ENCODE peak calls at places on chromosomes 6 and 20, in nine cellular contexts. One of them, this sample, is unnamed. For H3K36me3, the result is how much of the 10 kb centered on the place peaks cover.

GRCh38 chr20:37468886-37469285 is 52.2 kb upstream of the NNAT start:
- DNase-seq in GM12878: no peak
- DNase-seq in endodermal cell: peak
- DNase-seq in sigmoid colon: no peak
- DNase-seq in adrenal gland: no peak
- DNase-seq in mesenchymal stem cell: no peak
- DNase-seq in upper lobe of right lung: no peak
- DNase-seq in ascending aorta: peak
- DNase-seq in neuronal stem cell: no peak
- DNase-seq in this sample: no peak

GRCh38 chr6:75235271-75235670 is 8.3 kb downstream of the COX7A2 start:
- DNase-seq in upper lobe of right lung: no peak
- DNase-seq in endodermal cell: no peak
- DNase-seq in adrenal gland: no peak
- DNase-seq in ascending aorta: no peak
- DNase-seq in mesenchymal stem cell: no peak
- DNase-seq in GM12878: no peak
- DNase-seq in neuronal stem cell: no peak
- DNase-seq in sigmoid colon: no peak
- DNase-seq in this sample: no peak

GRCh38 chr6:15063253-15063853 is 182.5 kb upstream of the JARID2 start:
- DNase-seq in ascending aorta: peak
- DNase-seq in GM12878: no peak
- DNase-seq in mesenchymal stem cell: peak
- DNase-seq in neuronal stem cell: no peak
- DNase-seq in sigmoid colon: no peak
- DNase-seq in adrenal gland: peak
- DNase-seq in endodermal cell: no peak
- DNase-seq in upper lobe of right lung: peak
- DNase-seq in this sample: no peak

GRCh38 chr20:34129518-34130162 is 17.6 kb upstream of the EIF2S2 start:
- DNase-seq in endodermal cell: peak
- DNase-seq in neuronal stem cell: peak
- DNase-seq in upper lobe of right lung: no peak
- DNase-seq in mesenchymal stem cell: peak
- DNase-seq in GM12878: peak
- DNase-seq in ascending aorta: peak
- DNase-seq in sigmoid colon: peak
- DNase-seq in adrenal gland: peak
- DNase-seq in this sample: no peak

GRCh38 chr6:128124713-128125112 is 223.9 kb upstream of the THEMIS start:
- DNase-seq in ascending aorta: no peak
- DNase-seq in endodermal cell: no peak
- DNase-seq in adrenal gland: peak
- DNase-seq in mesenchymal stem cell: peak
- DNase-seq in upper lobe of right lung: no peak
- DNase-seq in sigmoid colon: no peak
- DNase-seq in neuronal stem cell: no peak
- DNase-seq in GM12878: no peak
- DNase-seq in this sample: peak

GRCh38 chr6:169971951-169972651 is 220.7 kb downstream of the ERMARD start:
- DNase-seq in adrenal gland: no peak
- DNase-seq in sigmoid colon: peak
- DNase-seq in upper lobe of right lung: peak
- DNase-seq in neuronal stem cell: no peak
- DNase-seq in endodermal cell: peak
- DNase-seq in ascending aorta: no peak
- DNase-seq in mesenchymal stem cell: no peak
- DNase-seq in GM12878: no peak
- DNase-seq in this sample: no peak

GRCh38 chr6:15255481-15256414 is 9.9 kb downstream of the JARID2 start:
- DNase-seq in mesenchymal stem cell: no peak
- DNase-seq in adrenal gland: no peak
- DNase-seq in neuronal stem cell: no peak
- DNase-seq in endodermal cell: no peak
- DNase-seq in sigmoid colon: no peak
- DNase-seq in upper lobe of right lung: no peak
- DNase-seq in GM12878: peak
- DNase-seq in ascending aorta: no peak
- DNase-seq in this sample: no peak

GRCh38 chr6:150250826-150251225 is 108.0 kb downstream of the PPP1R14C start:
- DNase-seq in endodermal cell: peak
- DNase-seq in adrenal gland: no peak
- DNase-seq in neuronal stem cell: no peak
- DNase-seq in sigmoid colon: no peak
- DNase-seq in GM12878: no peak
- DNase-seq in upper lobe of right lung: no peak
- DNase-seq in mesenchymal stem cell: no peak
- DNase-seq in ascending aorta: no peak
- DNase-seq in this sample: no peak

GRCh38 chr6:129667621-129668020 is 42.4 kb downstream of the ARHGAP18 start:
- DNase-seq in mesenchymal stem cell: no peak
- DNase-seq in ascending aorta: no peak
- DNase-seq in adrenal gland: peak
- DNase-seq in sigmoid colon: no peak
- DNase-seq in GM12878: no peak
- DNase-seq in upper lobe of right lung: no peak
- DNase-seq in endodermal cell: no peak
- DNase-seq in neuronal stem cell: no peak
- DNase-seq in this sample: no peak

DNA sequence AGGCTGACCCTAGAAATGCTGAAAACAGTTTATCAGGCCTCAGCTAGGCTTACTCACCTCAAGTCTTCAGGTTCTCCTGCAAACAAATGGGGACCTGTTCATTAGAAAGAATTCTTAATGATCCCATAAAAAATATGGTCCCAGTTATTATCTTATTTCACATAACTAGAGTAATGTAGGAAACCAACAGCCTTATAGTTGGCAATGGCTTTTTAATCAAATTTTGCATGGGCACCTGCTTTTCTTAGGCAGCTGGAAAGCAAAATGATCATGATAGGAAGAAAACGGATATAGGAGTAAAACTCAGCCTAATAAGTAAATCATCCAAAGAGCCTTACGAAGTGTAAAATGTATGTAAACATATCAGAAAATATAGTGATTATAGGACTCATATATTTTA is 1.3 kb downstream of the NRSN1 start:
- DNase-seq in mesenchymal stem cell: no peak
- DNase-seq in ascending aorta: no peak
- DNase-seq in GM12878: no peak
- DNase-seq in adrenal gland: no peak
- DNase-seq in upper lobe of right lung: no peak
- DNase-seq in neuronal stem cell: no peak
- DNase-seq in sigmoid colon: no peak
- DNase-seq in endodermal cell: no peak
- DNase-seq in this sample: no peak
- H3K36me3 ChIP-seq in mesenchymal stem cell: under half
- H3K36me3 ChIP-seq in ascending aorta: under half
- H3K36me3 ChIP-seq in GM12878: under half
- H3K36me3 ChIP-seq in adrenal gland: under half
- H3K36me3 ChIP-seq in upper lobe of right lung: under half
- H3K36me3 ChIP-seq in neuronal stem cell: under half
- H3K36me3 ChIP-seq in sigmoid colon: under half
- H3K36me3 ChIP-seq in endodermal cell: under half
- H3K36me3 ChIP-seq in this sample: under half

GRCh38 chr20:56914532-56914931 is 285.4 kb downstream of the TFAP2C start:
- DNase-seq in GM12878: no peak
- DNase-seq in mesenchymal stem cell: no peak
- DNase-seq in neuronal stem cell: no peak
- DNase-seq in ascending aorta: no peak
- DNase-seq in endodermal cell: no peak
- DNase-seq in upper lobe of right lung: no peak
- DNase-seq in adrenal gland: no peak
- DNase-seq in sigmoid colon: no peak
- DNase-seq in this sample: no peak

GRCh38 chr20:56911946-56912345 is 282.8 kb downstream of the TFAP2C start:
- DNase-seq in mesenchymal stem cell: no peak
- DNase-seq in upper lobe of right lung: no peak
- DNase-seq in ascending aorta: no peak
- DNase-seq in adrenal gland: no peak
- DNase-seq in GM12878: no peak
- DNase-seq in endodermal cell: peak
- DNase-seq in sigmoid colon: no peak
- DNase-seq in neuronal stem cell: no peak
- DNase-seq in this sample: no peak

GRCh38 chr20:56909918-56910714 is 281.0 kb downstream of the TFAP2C start:
- DNase-seq in sigmoid colon: no peak
- DNase-seq in upper lobe of right lung: no peak
- DNase-seq in adrenal gland: no peak
- DNase-seq in mesenchymal stem cell: no peak
- DNase-seq in GM12878: no peak
- DNase-seq in endodermal cell: no peak
- DNase-seq in ascending aorta: no peak
- DNase-seq in neuronal stem cell: no peak
- DNase-seq in this sample: no peak
- H3K36me3 ChIP-seq in sigmoid colon: under half
- H3K36me3 ChIP-seq in upper lobe of right lung: under half
- H3K36me3 ChIP-seq in adrenal gland: under half
- H3K36me3 ChIP-seq in mesenchymal stem cell: under half
- H3K36me3 ChIP-seq in GM12878: under half
- H3K36me3 ChIP-seq in endodermal cell: under half
- H3K36me3 ChIP-seq in ascending aorta: under half
- H3K36me3 ChIP-seq in neuronal stem cell: under half
- H3K36me3 ChIP-seq in this sample: under half

DNA sequence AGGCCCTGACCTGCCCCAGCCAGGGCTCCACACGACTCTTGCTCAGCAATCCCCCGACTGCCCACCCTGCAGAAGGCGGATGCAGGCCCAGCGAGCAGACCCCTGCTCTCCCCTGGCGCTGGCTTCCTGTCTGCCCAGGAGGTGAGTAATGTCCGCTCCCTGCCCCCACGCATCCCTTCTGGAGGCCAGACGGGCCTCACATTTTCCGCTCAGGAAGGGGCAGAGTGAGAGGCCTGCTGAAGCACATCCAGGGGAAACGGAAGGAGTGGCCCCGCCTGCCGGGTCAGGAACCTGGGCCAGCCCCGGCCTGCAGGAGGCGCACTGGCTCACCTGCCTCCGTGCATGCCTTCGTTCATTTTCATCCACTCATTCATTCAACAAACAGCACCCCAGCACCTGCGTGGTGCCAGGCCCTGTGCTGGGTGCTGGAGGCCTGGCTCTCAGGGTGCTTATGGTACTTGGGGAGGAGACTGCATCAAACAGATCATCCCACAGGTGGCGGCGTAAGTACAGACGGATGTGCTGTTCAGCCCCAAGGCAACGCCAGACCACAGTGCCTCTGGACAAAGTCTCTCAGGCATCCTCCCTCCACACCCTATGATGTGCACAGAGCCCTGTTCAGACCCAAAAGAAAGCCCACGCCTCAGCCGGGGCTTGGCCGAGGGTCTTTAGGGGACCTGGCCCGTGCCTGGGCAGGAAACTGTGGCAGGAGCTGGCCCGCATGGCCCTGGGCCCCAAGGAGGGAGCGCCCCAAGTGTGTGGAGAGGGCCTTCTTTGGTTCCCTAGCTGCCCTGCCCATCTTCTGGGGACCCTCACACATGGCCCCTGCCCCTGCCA is 112.1 kb downstream of the ASXL1 start:
- DNase-seq in endodermal cell: peak
- DNase-seq in ascending aorta: no peak
- DNase-seq in neuronal stem cell: no peak
- DNase-seq in mesenchymal stem cell: peak
- DNase-seq in sigmoid colon: no peak
- DNase-seq in adrenal gland: peak
- DNase-seq in upper lobe of right lung: peak
- DNase-seq in GM12878: no peak
- DNase-seq in this sample: peak
- H3K36me3 ChIP-seq in endodermal cell: under half
- H3K36me3 ChIP-seq in ascending aorta: under half
- H3K36me3 ChIP-seq in neuronal stem cell: half or more
- H3K36me3 ChIP-seq in mesenchymal stem cell: under half
- H3K36me3 ChIP-seq in sigmoid colon: under half
- H3K36me3 ChIP-seq in adrenal gland: under half
- H3K36me3 ChIP-seq in upper lobe of right lung: under half
- H3K36me3 ChIP-seq in GM12878: under half
- H3K36me3 ChIP-seq in this sample: under half

DNA sequence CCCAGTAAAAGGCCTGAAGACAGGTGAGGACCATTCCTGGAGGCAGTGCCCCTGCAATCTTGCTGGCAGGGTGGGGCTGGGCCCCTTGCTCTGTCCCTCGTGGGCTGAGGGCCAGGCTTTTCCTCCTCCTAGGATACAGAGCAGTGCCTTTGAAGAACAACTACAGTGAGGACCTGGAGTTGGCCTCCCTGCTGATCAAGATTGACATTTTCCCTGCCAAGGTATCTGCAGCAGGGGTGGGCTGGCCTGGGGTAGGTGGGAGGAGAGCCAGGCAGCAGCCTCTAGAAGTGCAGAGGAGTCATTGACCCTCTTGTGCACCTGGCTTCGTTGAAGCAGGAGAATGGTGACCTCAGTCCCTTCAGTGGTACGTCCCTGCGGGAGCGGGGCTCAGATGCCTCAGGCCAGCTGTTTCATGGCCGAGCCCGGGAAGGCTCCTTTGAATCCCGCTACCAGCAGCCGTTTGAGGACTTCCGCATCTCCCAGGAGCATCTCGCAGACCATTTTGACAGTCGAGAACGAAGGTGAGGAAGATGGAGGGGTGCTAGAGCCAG is 36.5 kb downstream of the PLCG1 start:
- DNase-seq in ascending aorta: peak
- DNase-seq in endodermal cell: peak
- DNase-seq in sigmoid colon: no peak
- DNase-seq in mesenchymal stem cell: no peak
- DNase-seq in upper lobe of right lung: peak
- DNase-seq in neuronal stem cell: no peak
- DNase-seq in GM12878: no peak
- DNase-seq in adrenal gland: peak
- DNase-seq in this sample: no peak
- H3K36me3 ChIP-seq in ascending aorta: half or more
- H3K36me3 ChIP-seq in endodermal cell: half or more
- H3K36me3 ChIP-seq in sigmoid colon: under half
- H3K36me3 ChIP-seq in mesenchymal stem cell: half or more
- H3K36me3 ChIP-seq in upper lobe of right lung: half or more
- H3K36me3 ChIP-seq in neuronal stem cell: half or more
- H3K36me3 ChIP-seq in GM12878: under half
- H3K36me3 ChIP-seq in adrenal gland: under half
- H3K36me3 ChIP-seq in this sample: under half

This sample was measured in kidney epithelial cell.